ENCODE peak calls at places on chromosomes 11 and 22, in ten cellular contexts. S, J, W, K, V, O, Y, Z, Q and C are unnamed samples.

GRCh38 chr11:77042111-77042726 is 8.0 kb downstream of the B3GNT6 start:
- DNase-seq in S (no peak), J (no peak), W (no peak), K (no peak), V (no peak), O (no peak), Y (no peak), Z (no peak), Q (no peak), C (no peak)

GRCh38 chr11:115657586-115657985 is 153.4 kb upstream of the CADM1 start:
- DNase-seq in S (no peak), J (no peak), W (peak; percentile 29), K (peak; percentile 49), V (no peak), O (no peak), Y (no peak), Z (no peak), Q (no peak), C (no peak)

GRCh38 chr11:61897387-61898246 is 6.3 kb upstream of the FADS3 start:
- DNase-seq in S (peak; percentile 70), J (peak; percentile 59), W (peak; percentile 43), K (peak; percentile 59), V (peak; percentile 41), O (peak; percentile 61), Y (peak; percentile 69), Z (peak; percentile 63), Q (peak; percentile 82), C (no peak)

GRCh38 chr11:114017723-114018122 is 41.8 kb upstream of the ZBTB16 start:
- DNase-seq in S (no peak), J (no peak), W (no peak), K (peak; percentile 19), V (no peak), O (no peak), Y (no peak), Z (peak; percentile 18), Q (no peak), C (no peak)

GRCh38 chr11:115333106-115333505 is 171.1 kb downstream of the CADM1 start:
- DNase-seq in S (no peak), J (no peak), W (peak; percentile 62), K (peak; percentile 55), V (no peak), O (no peak), Y (no peak), Z (peak; percentile 7), Q (no peak), C (no peak)

GRCh38 chr11:13136272-13136596 is 127.1 kb downstream of the RASSF10 start:
- DNase-seq in S (no peak), J (no peak), W (no peak), K (no peak), V (no peak), O (no peak), Y (no peak), Z (no peak), Q (no peak), C (no peak)

GRCh38 chr11:19789245-19789644 is 76.6 kb downstream of the NAV2 start:
- DNase-seq in S (no peak), J (no peak), W (no peak), K (no peak), V (no peak), O (no peak), Y (no peak), Z (no peak), Q (no peak), C (no peak)

GRCh38 chr22:50581950-50582561 is 593 bp downstream of the CHKB start:
- DNase-seq in S (peak; percentile 24), J (no peak), W (peak; percentile 12), K (peak; percentile 40), V (peak; percentile 57), O (peak; percentile 21), Y (no peak), Z (peak; percentile 26), Q (no peak), C (no peak)

GRCh38 chr11:8209208-8209807 is 40.5 kb upstream of the RIC3 start:
- DNase-seq in S (no peak), J (no peak), W (no peak), K (no peak), V (no peak), O (no peak), Y (no peak), Z (no peak), Q (no peak), C (no peak)